ENCODE peak calls at places on chromosomes 4 and X, in ten cellular contexts. One of them, this sample, is unnamed.

GRCh38 chr4:6574747-6575502 is at the start of gene MAN2B2:
- DNase-seq in upper lobe of left lung: peak; percentile 91
- DNase-seq in fibroblast of lung: peak; percentile 68
- DNase-seq in BJ: peak; percentile 11
- DNase-seq in transverse colon: peak; percentile 93
- DNase-seq in AG09309: peak; percentile 4
- DNase-seq in SK-MEL-5: peak; percentile 79
- DNase-seq in CD8-positive, alpha-beta T cell: peak; percentile 62
- DNase-seq in NCI-H1417 treated with DMSO at 0.1 percent for 48 hours: no peak
- DNase-seq in AG09319: peak; percentile 31
- DNase-seq in this sample: peak; percentile 87

GRCh38 chrX:128805236-128805635 is 718.1 kb downstream of the SMARCA1 start:
- DNase-seq in upper lobe of left lung: no peak
- DNase-seq in fibroblast of lung: no peak
- DNase-seq in BJ: no peak
- DNase-seq in transverse colon: no peak
- DNase-seq in AG09309: no peak
- DNase-seq in SK-MEL-5: no peak
- DNase-seq in CD8-positive, alpha-beta T cell: no peak
- DNase-seq in NCI-H1417 treated with DMSO at 0.1 percent for 48 hours: no peak
- DNase-seq in AG09319: no peak
- DNase-seq in this sample: no peak

GRCh38 chrX:13151806-13152510 is 107.5 kb upstream of the FAM9C start:
- DNase-seq in upper lobe of left lung: no peak
- DNase-seq in fibroblast of lung: peak; percentile 76
- DNase-seq in BJ: no peak
- DNase-seq in transverse colon: no peak
- DNase-seq in AG09309: no peak
- DNase-seq in SK-MEL-5: no peak
- DNase-seq in CD8-positive, alpha-beta T cell: no peak
- DNase-seq in NCI-H1417 treated with DMSO at 0.1 percent for 48 hours: no peak
- DNase-seq in AG09319: no peak
- DNase-seq in this sample: no peak

GRCh38 chr4:2159931-2160330 is 82.0 kb downstream of the HAUS3 start:
- DNase-seq in upper lobe of left lung: no peak
- DNase-seq in fibroblast of lung: peak; percentile 27
- DNase-seq in BJ: no peak
- DNase-seq in transverse colon: no peak
- DNase-seq in AG09309: no peak
- DNase-seq in SK-MEL-5: no peak
- DNase-seq in CD8-positive, alpha-beta T cell: no peak
- DNase-seq in NCI-H1417 treated with DMSO at 0.1 percent for 48 hours: no peak
- DNase-seq in AG09319: no peak
- DNase-seq in this sample: no peak

GRCh38 chr4:575281-576141 is 584 bp downstream of the TMEM271 start:
- DNase-seq in upper lobe of left lung: no peak
- DNase-seq in fibroblast of lung: peak; percentile 82
- DNase-seq in BJ: no peak
- DNase-seq in transverse colon: no peak
- DNase-seq in AG09309: peak; percentile 2
- DNase-seq in SK-MEL-5: no peak
- DNase-seq in CD8-positive, alpha-beta T cell: no peak
- DNase-seq in NCI-H1417 treated with DMSO at 0.1 percent for 48 hours: no peak
- DNase-seq in AG09319: peak; percentile 14
- DNase-seq in this sample: peak; percentile 50

GRCh38 chrX:123339201-123339905 is 155.3 kb downstream of the GRIA3 start:
- DNase-seq in upper lobe of left lung: no peak
- DNase-seq in fibroblast of lung: peak; percentile 79
- DNase-seq in BJ: peak; percentile 30
- DNase-seq in transverse colon: no peak
- DNase-seq in AG09309: peak; percentile 52
- DNase-seq in SK-MEL-5: no peak
- DNase-seq in CD8-positive, alpha-beta T cell: no peak
- DNase-seq in NCI-H1417 treated with DMSO at 0.1 percent for 48 hours: no peak
- DNase-seq in AG09319: peak; percentile 15
- DNase-seq in this sample: no peak

GRCh38 chrX:35562395-35562794 is 235.7 kb upstream of the MAGEB16 start:
- DNase-seq in upper lobe of left lung: no peak
- DNase-seq in fibroblast of lung: no peak
- DNase-seq in BJ: no peak
- DNase-seq in transverse colon: no peak
- DNase-seq in AG09309: no peak
- DNase-seq in SK-MEL-5: no peak
- DNase-seq in CD8-positive, alpha-beta T cell: no peak
- DNase-seq in NCI-H1417 treated with DMSO at 0.1 percent for 48 hours: no peak
- DNase-seq in AG09319: no peak
- DNase-seq in this sample: no peak

GRCh38 chrX:15404712-15405111 is 20.5 kb upstream of the VEGFD start:
- DNase-seq in upper lobe of left lung: no peak
- DNase-seq in fibroblast of lung: no peak
- DNase-seq in BJ: no peak
- DNase-seq in transverse colon: peak; percentile 9
- DNase-seq in AG09309: no peak
- DNase-seq in SK-MEL-5: no peak
- DNase-seq in CD8-positive, alpha-beta T cell: no peak
- DNase-seq in NCI-H1417 treated with DMSO at 0.1 percent for 48 hours: no peak
- DNase-seq in AG09319: no peak
- DNase-seq in this sample: no peak

GRCh38 chrX:21606037-21606436 is 52.1 kb downstream of the KLHL34 start:
- DNase-seq in upper lobe of left lung: no peak
- DNase-seq in fibroblast of lung: no peak
- DNase-seq in BJ: no peak
- DNase-seq in transverse colon: no peak
- DNase-seq in AG09309: no peak
- DNase-seq in SK-MEL-5: no peak
- DNase-seq in CD8-positive, alpha-beta T cell: no peak
- DNase-seq in NCI-H1417 treated with DMSO at 0.1 percent for 48 hours: no peak
- DNase-seq in AG09319: no peak
- DNase-seq in this sample: peak; percentile 12

GRCh38 chr4:142331646-142332045 is 514.5 kb downstream of the INPP4B start:
- DNase-seq in upper lobe of left lung: no peak
- DNase-seq in fibroblast of lung: peak; percentile 70
- DNase-seq in BJ: peak; percentile 92
- DNase-seq in transverse colon: no peak
- DNase-seq in AG09309: peak; percentile 63
- DNase-seq in SK-MEL-5: peak; percentile 43
- DNase-seq in CD8-positive, alpha-beta T cell: no peak
- DNase-seq in NCI-H1417 treated with DMSO at 0.1 percent for 48 hours: no peak
- DNase-seq in AG09319: peak; percentile 61
- DNase-seq in this sample: no peak

GRCh38 chr4:24583451-24584174 is 741 bp downstream of the DHX15 start:
- DNase-seq in upper lobe of left lung: peak; percentile 62
- DNase-seq in fibroblast of lung: peak; percentile 56
- DNase-seq in BJ: no peak
- DNase-seq in transverse colon: peak; percentile 54
- DNase-seq in AG09309: no peak
- DNase-seq in SK-MEL-5: peak; percentile 61
- DNase-seq in CD8-positive, alpha-beta T cell: no peak
- DNase-seq in NCI-H1417 treated with DMSO at 0.1 percent for 48 hours: peak; percentile 3
- DNase-seq in AG09319: no peak
- DNase-seq in this sample: peak; percentile 32

GRCh38 chrX:101462892-101463291 is 22.4 kb upstream of the ARMCX4 start:
- DNase-seq in upper lobe of left lung: no peak
- DNase-seq in fibroblast of lung: peak; percentile 12
- DNase-seq in BJ: no peak
- DNase-seq in transverse colon: no peak
- DNase-seq in AG09309: no peak
- DNase-seq in SK-MEL-5: peak; percentile 64
- DNase-seq in CD8-positive, alpha-beta T cell: no peak
- DNase-seq in NCI-H1417 treated with DMSO at 0.1 percent for 48 hours: no peak
- DNase-seq in AG09319: no peak
- DNase-seq in this sample: peak; percentile 4

GRCh38 chr4:152164561-152164960 is 371.3 kb downstream of the FBXW7 start:
- DNase-seq in upper lobe of left lung: no peak
- DNase-seq in fibroblast of lung: no peak
- DNase-seq in BJ: no peak
- DNase-seq in transverse colon: no peak
- DNase-seq in AG09309: no peak
- DNase-seq in SK-MEL-5: no peak
- DNase-seq in CD8-positive, alpha-beta T cell: no peak
- DNase-seq in NCI-H1417 treated with DMSO at 0.1 percent for 48 hours: no peak
- DNase-seq in AG09319: no peak
- DNase-seq in this sample: no peak

GRCh38 chr4:1715002-1715761 is 3.1 kb upstream of the SLBP start:
- DNase-seq in upper lobe of left lung: no peak
- DNase-seq in fibroblast of lung: no peak
- DNase-seq in BJ: no peak
- DNase-seq in transverse colon: peak; percentile 31
- DNase-seq in AG09309: no peak
- DNase-seq in SK-MEL-5: no peak
- DNase-seq in CD8-positive, alpha-beta T cell: no peak
- DNase-seq in NCI-H1417 treated with DMSO at 0.1 percent for 48 hours: no peak
- DNase-seq in AG09319: no peak
- DNase-seq in this sample: no peak

GRCh38 chr4:76624271-76624681 is 189.2 kb downstream of the SHROOM3 start:
- DNase-seq in upper lobe of left lung: peak; percentile 36
- DNase-seq in fibroblast of lung: peak; percentile 98
- DNase-seq in BJ: peak; percentile 97
- DNase-seq in transverse colon: no peak
- DNase-seq in AG09309: peak; percentile 79
- DNase-seq in SK-MEL-5: no peak
- DNase-seq in CD8-positive, alpha-beta T cell: no peak
- DNase-seq in NCI-H1417 treated with DMSO at 0.1 percent for 48 hours: no peak
- DNase-seq in AG09319: peak; percentile 91
- DNase-seq in this sample: no peak

GRCh38 chr4:21469438-21470032 is 479.0 kb downstream of the KCNIP4 start:
- DNase-seq in upper lobe of left lung: no peak
- DNase-seq in fibroblast of lung: peak; percentile 14
- DNase-seq in BJ: no peak
- DNase-seq in transverse colon: no peak
- DNase-seq in AG09309: peak; percentile 1
- DNase-seq in SK-MEL-5: peak; percentile 40
- DNase-seq in CD8-positive, alpha-beta T cell: no peak
- DNase-seq in NCI-H1417 treated with DMSO at 0.1 percent for 48 hours: no peak
- DNase-seq in AG09319: no peak
- DNase-seq in this sample: peak; percentile 53

GRCh38 chrX:40007136-40007535 is 90.6 kb downstream of the BCOR start:
- DNase-seq in upper lobe of left lung: no peak
- DNase-seq in fibroblast of lung: no peak
- DNase-seq in BJ: no peak
- DNase-seq in transverse colon: no peak
- DNase-seq in AG09309: no peak
- DNase-seq in SK-MEL-5: no peak
- DNase-seq in CD8-positive, alpha-beta T cell: no peak
- DNase-seq in NCI-H1417 treated with DMSO at 0.1 percent for 48 hours: no peak
- DNase-seq in AG09319: no peak
- DNase-seq in this sample: no peak

GRCh38 chr4:165994706-165995105 is 121.7 kb downstream of the TLL1 start:
- DNase-seq in upper lobe of left lung: no peak
- DNase-seq in fibroblast of lung: peak; percentile 42
- DNase-seq in BJ: peak; percentile 30
- DNase-seq in transverse colon: no peak
- DNase-seq in AG09309: no peak
- DNase-seq in SK-MEL-5: no peak
- DNase-seq in CD8-positive, alpha-beta T cell: no peak
- DNase-seq in NCI-H1417 treated with DMSO at 0.1 percent for 48 hours: no peak
- DNase-seq in AG09319: no peak
- DNase-seq in this sample: no peak

This sample was measured in cerebellum.